ENCODE peak calls at places on chromosomes 3 and 15, in four cellular contexts. U is A549, B is GM12878, O is HepG2. C is an unnamed sample.

GRCh38 chr15:89441295-89441762 is 55.1 kb downstream of the RHCG start:
- DNase-seq in U (no peak), B (peak), O (no peak), C (peak)

GRCh38 chr3:138673641-138674040 is 65.1 kb downstream of the FAIM start:
- DNase-seq in U (no peak), O (peak), B (no peak), C (no peak)

GRCh38 chr3:14505001-14505802 is 34.9 kb downstream of the GRIP2 start:
- DNase-seq in U (no peak), O (no peak), B (no peak), C (no peak)

GRCh38 chr3:109268181-109268580 is 48.1 kb downstream of the DPPA2 start:
- DNase-seq in U (no peak), O (no peak), B (no peak), C (no peak)

GRCh38 chr3:38107911-38108648 is 28.8 kb downstream of the ACAA1 start:
- DNase-seq in B (no peak), O (no peak), U (no peak), C (no peak)

GRCh38 chr3:2880357-2880756 is 229.8 kb downstream of the IL5RA start:
- DNase-seq in O (no peak), U (no peak), B (no peak), C (no peak)

GRCh38 chr15:87267798-87268197 is 988.7 kb downstream of the NTRK3 start:
- DNase-seq in U (no peak), O (no peak), B (no peak), C (no peak)

GRCh38 chr3:134460965-134461364 is 24.8 kb downstream of the ANAPC13 start:
- DNase-seq in O (no peak), B (no peak), U (no peak), C (no peak)

GRCh38 chr3:26721047-26721446 is 98.5 kb downstream of the LRRC3B start:
- DNase-seq in U (no peak), O (no peak), B (no peak), C (no peak)

GRCh38 chr15:29747837-29748417 is 74.3 kb downstream of the TJP1 start:
- DNase-seq in B (no peak), U (no peak), O (peak), C (peak)

GRCh38 chr3:46489875-46490274 is 7.9 kb upstream of the RTP3 start:
- DNase-seq in O (no peak), U (no peak), B (no peak), C (no peak)

GRCh38 chr3:168047936-168048335 is 47.8 kb downstream of the GOLIM4 start:
- DNase-seq in O (no peak), U (no peak), B (no peak), C (no peak)

GRCh38 chr3:124498891-124499290 is 231.4 kb upstream of the UMPS start:
- DNase-seq in B (no peak), O (no peak), U (no peak), C (no peak)

GRCh38 chr15:63084806-63085205 is 36.9 kb upstream of the LACTB start:
- DNase-seq in U (no peak), O (no peak), B (no peak), C (no peak)

GRCh38 chr3:44913868-44914468 is 39.6 kb downstream of the TGM4 start:
- DNase-seq in U (peak), B (no peak), O (peak), C (peak)

GRCh38 chr15:83065431-83065830 is 1.6 kb downstream of the BTBD1 start:
- DNase-seq in U (no peak), O (no peak), B (no peak), C (no peak)

GRCh38 chr3:141373232-141373631 is 4.9 kb downstream of the ZBTB38 start:
- DNase-seq in B (no peak), O (no peak), U (no peak), C (no peak)

GRCh38 chr3:172868565-172869172 is 118.1 kb downstream of the ECT2 start:
- DNase-seq in O (no peak), B (no peak), U (no peak), C (no peak)

GRCh38 chr15:60935130-60935529 is 294.0 kb downstream of the RORA start:
- DNase-seq in O (no peak), B (no peak), U (no peak), C (no peak)

GRCh38 chr15:82275410-82275809 is 12.8 kb downstream of the SAXO2 start:
- DNase-seq in B (no peak), U (no peak), O (no peak), C (no peak)

GRCh38 chr3:127637546-127637945 is 8.6 kb downstream of the PODXL2 start:
- DNase-seq in B (no peak), O (no peak), U (no peak), C (peak)

GRCh38 chr3:16357191-16357590 is 92.2 kb downstream of the OXNAD1 start:
- DNase-seq in O (no peak), U (no peak), B (no peak), C (no peak)

GRCh38 chr3:150407051-150407817 is 864 bp upstream of the TSC22D2 start:
- DNase-seq in U (no peak), B (no peak), O (no peak), C (peak)

GRCh38 chr15:90838066-90838465 is 30.3 kb upstream of the FURIN start:
- DNase-seq in U (no peak), O (no peak), B (no peak), C (no peak)

GRCh38 chr3:12175844-12176453 is 17.2 kb upstream of the TIMP4 start:
- DNase-seq in O (peak), U (peak), B (no peak), C (peak)

GRCh38 chr15:83106994-83107840 is at the start of gene TM6SF1:
- DNase-seq in U (no peak), O (no peak), B (no peak), C (peak)

GRCh38 chr15:65827065-65827464 is 35.0 kb upstream of the DENND4A start:
- DNase-seq in U (no peak), B (no peak), O (no peak), C (no peak)

GRCh38 chr15:58221591-58222241 is 83.5 kb downstream of the AQP9 start:
- DNase-seq in U (peak), B (no peak), O (peak), C (peak)

GRCh38 chr15:35458176-35458856 is 87.6 kb downstream of the DPH6 start:
- DNase-seq in B (no peak), O (no peak), U (no peak), C (no peak)

GRCh38 chr3:196694202-196694638 is 17.8 kb downstream of the CEP19 start:
- DNase-seq in O (no peak), U (peak), B (no peak), C (peak)

GRCh38 chr15:91950631-91951384 is 97.3 kb downstream of the SLCO3A1 start:
- DNase-seq in O (no peak), B (no peak), U (no peak), C (peak)

GRCh38 chr15:91952216-91952615 is 98.7 kb downstream of the SLCO3A1 start:
- DNase-seq in U (no peak), O (no peak), B (no peak), C (no peak)

GRCh38 chr15:91953432-91953831 is 99.9 kb downstream of the SLCO3A1 start:
- DNase-seq in B (no peak), O (no peak), U (no peak), C (no peak)

GRCh38 chr15:91956026-91956723 is 102.7 kb downstream of the SLCO3A1 start:
- DNase-seq in U (no peak), O (no peak), B (no peak), C (peak)

GRCh38 chr15:91954211-91954804 is 100.8 kb downstream of the SLCO3A1 start:
- DNase-seq in O (no peak), U (no peak), B (no peak), C (no peak)
- TF ChIP-seq PBX3 in O (no peak), U (no peak), B (no peak), C (no peak)

DNA sequence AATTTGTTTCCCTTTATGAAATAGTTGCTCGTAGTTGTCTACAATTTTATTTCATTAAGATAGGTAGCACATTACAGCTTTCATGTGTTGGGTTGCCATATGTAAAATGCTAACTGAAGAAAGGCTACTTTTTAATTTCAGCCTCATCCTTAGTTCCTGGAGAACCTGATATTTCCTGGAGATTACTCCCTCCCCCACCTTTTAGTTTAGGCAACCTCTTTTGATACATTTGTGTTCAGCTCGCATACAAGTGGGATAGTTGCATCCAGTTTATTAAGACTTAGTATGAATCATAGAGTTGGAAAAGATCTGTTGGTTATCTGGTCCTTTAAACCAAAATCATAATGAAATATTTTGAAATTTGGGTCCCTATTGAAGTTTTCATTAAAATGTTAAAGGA is 6.0 kb downstream of the SETD5 start:
- DNase-seq in B (no peak), O (no peak), U (no peak), C (no peak)
- TF ChIP-seq PBX3 in B (no peak), O (no peak), U (no peak), C (no peak)

DNA sequence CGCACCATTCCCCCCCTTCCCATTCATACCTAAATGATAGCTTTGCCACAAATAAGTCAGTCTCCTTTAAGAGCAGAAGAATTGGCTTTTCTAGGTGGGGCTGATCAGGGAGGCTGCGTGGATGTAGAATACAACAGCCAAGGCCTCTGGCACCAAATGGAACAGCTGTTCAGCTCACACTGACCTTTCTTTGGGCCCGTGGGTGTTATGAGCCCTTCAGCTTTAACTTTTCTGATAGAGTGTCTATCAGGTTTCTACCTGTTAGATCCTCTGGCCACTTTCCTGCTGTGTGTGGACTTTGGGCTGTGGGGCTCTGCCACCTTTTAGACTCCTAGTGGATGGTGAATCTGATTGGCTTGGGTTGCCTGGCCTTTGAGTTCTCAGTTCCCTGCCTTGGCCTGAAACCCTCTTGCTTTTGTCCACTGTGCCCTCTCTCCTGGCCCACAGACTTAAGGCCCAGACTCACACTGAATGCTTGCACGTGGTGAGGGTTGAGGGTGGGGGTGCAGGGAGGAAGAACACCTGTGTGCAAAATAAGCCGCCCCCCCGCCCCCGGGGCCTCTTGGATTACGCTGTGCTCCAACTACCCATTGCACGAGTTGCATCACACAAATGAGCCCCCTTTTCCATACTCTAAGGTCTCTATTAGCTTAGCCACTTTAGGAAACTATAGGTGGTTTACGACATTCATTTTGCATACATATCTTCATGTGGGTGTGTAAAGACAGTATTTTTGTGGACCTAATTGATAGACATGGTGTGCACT is 1.3 kb upstream of the RFX7 start:
- DNase-seq in U (peak), O (peak), B (no peak), C (no peak)
- TF ChIP-seq PBX3 in U (no peak), O (no peak), B (no peak), C (no peak)

DNA sequence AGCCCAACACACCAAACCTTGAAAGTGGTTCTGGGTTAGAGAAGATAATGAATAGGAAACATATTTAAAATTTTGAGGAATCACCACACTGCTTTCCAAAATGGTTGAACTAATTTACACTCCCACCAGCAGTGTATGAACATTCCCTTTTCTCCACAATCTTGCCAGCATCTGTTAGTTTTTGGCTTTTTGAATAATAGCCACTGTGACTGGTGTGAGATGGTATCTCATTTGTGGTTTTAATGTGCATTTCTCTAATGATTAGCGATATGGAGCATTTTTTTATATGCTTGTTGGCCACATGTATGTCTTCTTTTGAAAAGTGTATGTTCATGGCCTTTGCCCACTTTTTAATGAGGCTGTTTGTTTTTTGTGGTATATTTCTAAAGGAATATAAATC is 166.3 kb downstream of the NECTIN3 start:
- DNase-seq in U (no peak), O (no peak), B (no peak), C (no peak)
- TF ChIP-seq PBX3 in U (no peak), O (no peak), B (no peak), C (peak)

GRCh38 chr3:10778492-10779292 is 37.3 kb upstream of the SLC6A11 start:
- DNase-seq in O (no peak), U (no peak), B (no peak), C (no peak)
- TF ChIP-seq PBX3 in O (no peak), U (no peak), B (no peak), C (no peak)

GRCh38 chr3:162740941-162741596 is 1244.5 kb downstream of the OTOL1 start:
- DNase-seq in B (no peak), O (no peak), U (no peak), C (no peak)
- TF ChIP-seq PBX3 in B (no peak), O (no peak), U (no peak), C (no peak)

GRCh38 chr3:129413687-129414506 is 14.5 kb downstream of the EFCAB12 start:
- DNase-seq in B (no peak), U (peak), O (peak), C (no peak)

GRCh38 chr3:129417354-129417753 is 11.1 kb downstream of the EFCAB12 start:
- DNase-seq in U (no peak), O (no peak), B (no peak), C (no peak)

GRCh38 chr3:129415830-129416229 is 12.6 kb downstream of the EFCAB12 start:
- DNase-seq in U (no peak), B (no peak), O (peak), C (no peak)

GRCh38 chr3:129416408-129416807 is 12.0 kb downstream of the EFCAB12 start:
- DNase-seq in B (no peak), O (no peak), U (no peak), C (no peak)

GRCh38 chr3:129415378-129415777 is 13.1 kb downstream of the EFCAB12 start:
- DNase-seq in U (no peak), O (no peak), B (no peak), C (no peak)
- TF ChIP-seq PBX3 in U (no peak), O (no peak), B (no peak), C (no peak)

GRCh38 chr3:115624029-115624645 is 827 bp downstream of the GAP43 start:
- DNase-seq in B (no peak), O (no peak), U (no peak), C (no peak)
- TF ChIP-seq PBX3 in B (no peak), O (no peak), U (no peak), C (no peak)

GRCh38 chr3:180932819-180933218 is 20.3 kb downstream of the FXR1 start:
- DNase-seq in O (no peak), U (no peak), B (no peak), C (no peak)
- TF ChIP-seq PBX3 in O (no peak), U (no peak), B (no peak), C (no peak)